ENCODE peak calls at places on chromosome 11, in seven cellular contexts. A is CD4-positive, CD25-positive, alpha-beta regulatory T cell; C is HCT116; F is suprapubic skin; R is CD8-positive, alpha-beta T cell; Z is brain microvascular endothelial cell; D is GM12878. N is an unnamed sample.

GRCh38 chr11:57387284-57388030 is 3.0 kb downstream of the PRG2 start:
- DNase-seq in R (no peak), C (no peak), Z (no peak), A (no peak), F (no peak), D (no peak), N (no peak)

GRCh38 chr11:65559535-65559934 is 1.4 kb upstream of the LTBP3 start:
- DNase-seq in A (no peak), D (no peak), R (no peak), C (no peak), Z (no peak), F (no peak), N (no peak)

GRCh38 chr11:69409812-69410645 is 71.4 kb upstream of the LINC01488 start:
- DNase-seq in A (no peak), C (no peak), Z (no peak), R (no peak), F (peak; percentile 41), D (no peak), N (no peak)

GRCh38 chr11:27678242-27678641 is 22.0 kb downstream of the BDNF start:
- DNase-seq in Z (peak; percentile 60), C (no peak), F (no peak), A (no peak), R (no peak), D (no peak), N (no peak)

GRCh38 chr11:71490044-71490730 is 36.9 kb upstream of the KRTAP5-7 start:
- DNase-seq in F (no peak), C (no peak), A (no peak), D (no peak), Z (no peak), R (no peak), N (no peak)

GRCh38 chr11:10488121-10488580 is 33.1 kb downstream of the AMPD3 start:
- DNase-seq in C (peak; percentile 86), A (no peak), F (no peak), D (no peak), R (no peak), Z (no peak), N (no peak)

GRCh38 chr11:8717876-8718753 is 35.5 kb downstream of the RPL27A start:
- DNase-seq in F (no peak), C (no peak), Z (peak; percentile 72), R (no peak), D (no peak), A (no peak), N (peak; percentile 89)

GRCh38 chr11:39236916-39237315 is 2222.5 kb downstream of the LRRC4C start:
- DNase-seq in R (no peak), F (no peak), D (no peak), C (no peak), Z (no peak), A (no peak), N (no peak)

GRCh38 chr11:121352301-121352891 is 59.8 kb downstream of the SC5D start:
- DNase-seq in A (no peak), Z (no peak), C (no peak), D (no peak), R (no peak), F (no peak), N (no peak)

GRCh38 chr11:11563193-11563592 is 58.6 kb downstream of the GALNT18 start:
- DNase-seq in A (no peak), Z (no peak), D (no peak), C (no peak), R (no peak), F (no peak), N (no peak)

GRCh38 chr11:67382481-67383136 is 9.2 kb upstream of the RAD9A start:
- DNase-seq in A (peak; percentile 74), F (peak; percentile 90), R (peak; percentile 78), Z (peak; percentile 70), C (peak; percentile 69), D (no peak), N (no peak)

GRCh38 chr11:112513417-112513816 is 252.8 kb upstream of the PLET1 start:
- DNase-seq in D (no peak), F (no peak), A (no peak), R (no peak), Z (no peak), C (no peak), N (no peak)

GRCh38 chr11:65574963-65575567 is 788 bp upstream of the EHBP1L1 start:
- DNase-seq in A (no peak), F (no peak), R (no peak), Z (no peak), D (no peak), C (no peak), N (no peak)

GRCh38 chr11:59992420-59992819 is 24.6 kb upstream of the OOSP4B start:
- DNase-seq in Z (no peak), F (no peak), C (no peak), A (no peak), R (no peak), D (no peak), N (no peak)

GRCh38 chr11:64504999-64505398 is 86.0 kb upstream of the SLC22A12 start:
- DNase-seq in D (no peak), F (no peak), C (no peak), Z (no peak), A (no peak), R (no peak), N (no peak)

GRCh38 chr11:94342250-94342649 is 37.9 kb downstream of the IZUMO1R start:
- DNase-seq in R (no peak), F (no peak), C (peak; percentile 36), A (no peak), D (no peak), Z (no peak), N (no peak)

GRCh38 chr11:67260406-67260805 is 5.9 kb upstream of the GRK2 start:
- DNase-seq in Z (no peak), R (no peak), C (no peak), F (no peak), A (no peak), D (no peak), N (no peak)

GRCh38 chr11:94781822-94782221 is 13.7 kb downstream of the AMOTL1 start:
- DNase-seq in D (no peak), C (no peak), R (no peak), A (no peak), F (no peak), Z (peak; percentile 70), N (no peak)

DNA sequence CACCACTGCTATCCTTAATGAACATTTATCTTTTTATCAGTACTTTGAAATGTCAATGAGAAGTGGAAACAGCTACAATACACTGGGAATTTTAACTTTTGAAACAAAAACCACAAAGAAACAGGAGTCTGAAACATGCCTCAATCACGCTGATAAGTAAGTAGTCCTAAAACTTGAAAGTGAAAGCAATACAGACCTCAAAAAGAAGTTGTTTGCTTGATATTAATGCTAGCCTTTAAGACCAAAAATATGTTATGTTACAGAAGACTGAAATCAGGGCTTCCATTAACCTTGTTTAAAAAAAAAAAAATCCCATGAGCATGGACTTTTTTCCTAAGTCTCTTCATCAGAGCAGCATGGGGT is 21.3 kb downstream of the PHF21A start:
- DNase-seq in A (no peak), R (no peak), D (no peak), F (no peak), C (no peak), Z (no peak), N (no peak)
- H3K4me3 ChIP-seq in A (peak overlapping the region; percentile 84), R (peak overlapping the region; percentile 40), D (peak overlapping the region; percentile 53), F (peak overlapping the region; percentile 2), C (no peak overlapping the region), Z (no peak overlapping the region), N (peak overlapping the region; percentile 8)

DNA sequence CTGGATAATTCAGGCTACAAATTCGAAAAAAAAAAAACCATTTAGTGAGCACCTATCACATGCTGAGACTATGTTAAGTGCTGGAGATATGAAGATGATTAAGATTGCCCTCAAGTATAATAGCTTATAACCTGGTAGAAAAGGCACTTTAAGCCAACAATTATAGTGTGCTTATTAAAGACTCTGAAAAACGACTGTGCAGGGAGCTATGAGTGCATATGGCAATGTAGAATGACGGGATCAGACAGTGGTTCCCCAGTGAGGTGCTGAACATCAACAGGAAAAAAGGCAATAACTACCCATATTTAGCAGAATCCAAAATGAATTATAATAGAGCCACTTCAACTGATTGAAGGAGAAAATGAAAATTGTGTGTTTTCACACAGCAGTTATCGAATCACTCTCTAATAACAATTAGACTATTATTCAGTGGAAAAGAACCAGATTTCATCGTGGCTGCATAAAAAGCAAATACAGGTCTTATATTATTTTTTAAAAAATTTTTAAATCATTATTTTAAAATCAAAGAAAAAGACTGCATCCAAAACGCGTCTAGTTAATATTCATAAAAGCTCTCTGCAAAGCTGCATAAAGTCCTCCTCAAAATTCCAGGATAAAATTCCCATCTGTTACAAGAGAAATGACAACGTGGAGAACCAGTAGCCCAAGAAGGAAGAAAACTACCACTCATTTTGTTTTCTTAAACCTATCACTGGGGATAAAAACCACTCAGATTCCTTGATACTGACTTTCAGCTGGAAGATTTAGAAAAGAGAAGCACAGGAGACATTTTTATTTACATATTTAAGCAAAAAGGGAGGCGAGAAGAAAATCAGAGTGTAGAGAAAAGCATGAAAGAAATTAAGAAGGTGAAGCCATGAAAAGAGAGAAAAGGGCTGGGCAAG is 1.1 kb downstream of the MTMR2 start:
- DNase-seq in C (no peak), Z (no peak), F (no peak), R (no peak), D (no peak), A (no peak), N (no peak)
- H3K27ac ChIP-seq in C (peak overlapping the region; percentile 79), Z (peak overlapping the region; percentile 84), F (peak overlapping the region; percentile 94), R (peak overlapping the region; percentile 62), D (peak overlapping the region; percentile 90), A (peak overlapping the region; percentile 53), N (peak overlapping the region; percentile 97)

GRCh38 chr11:2437516-2437915 is 6.8 kb downstream of the TRPM5 start:
- DNase-seq in F (peak; percentile 21), A (no peak), Z (no peak), D (no peak), R (no peak), C (no peak), N (no peak)

GRCh38 chr11:2435288-2436012 is 8.9 kb downstream of the TRPM5 start:
- DNase-seq in D (no peak), R (no peak), Z (no peak), F (peak; percentile 20), C (no peak), A (no peak), N (no peak)

GRCh38 chr11:2436521-2437031 is 7.7 kb downstream of the TRPM5 start:
- DNase-seq in F (peak; percentile 59), C (no peak), Z (no peak), R (no peak), D (no peak), A (no peak), N (no peak)

GRCh38 chr11:2434506-2435255 is 9.6 kb downstream of the TRPM5 start:
- DNase-seq in F (peak; percentile 13), C (no peak), A (no peak), Z (no peak), R (no peak), D (no peak), N (no peak)

DNA sequence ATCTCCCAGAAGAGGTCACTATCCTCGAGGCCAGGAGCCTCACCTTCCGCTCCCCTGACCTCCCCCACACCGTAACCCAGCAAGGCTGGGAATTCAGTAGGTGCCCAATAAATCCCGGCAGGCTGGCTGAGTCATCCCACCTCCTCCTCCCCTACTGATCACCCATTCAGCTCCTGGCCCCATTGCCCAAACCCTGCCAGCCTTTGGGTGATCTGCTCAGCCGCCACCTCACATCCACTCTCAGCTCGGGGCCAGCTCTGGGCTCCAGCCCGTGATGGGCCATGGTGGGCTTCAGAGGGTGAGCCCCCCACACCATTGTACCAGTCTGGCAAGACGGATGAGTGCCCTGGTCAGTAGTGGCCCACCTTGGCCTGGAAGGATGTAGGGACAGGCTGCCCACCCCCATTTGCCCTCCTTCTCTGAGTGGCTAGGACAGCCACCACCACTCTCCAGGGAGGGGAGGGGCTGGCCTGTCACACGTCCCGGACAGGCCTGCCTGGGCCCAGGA is 8.2 kb downstream of the TRPM5 start:
- DNase-seq in F (peak; percentile 48), Z (no peak), C (no peak), R (no peak), A (no peak), D (no peak), N (no peak)
- H3K4me3 ChIP-seq in F (no peak overlapping the region), Z (no peak overlapping the region), C (no peak overlapping the region), R (no peak overlapping the region), A (no peak overlapping the region), D (no peak overlapping the region), N (no peak overlapping the region)

GRCh38 chr11:46330887-46331652 is 16.2 kb upstream of the DGKZ start:
- DNase-seq in C (no peak), R (peak; percentile 36), A (no peak), D (no peak), F (no peak), Z (no peak), N (no peak)
- H3K27ac ChIP-seq in C (no peak overlapping the region), R (peak overlapping the region; percentile 28), A (peak overlapping the region; percentile 15), D (no peak overlapping the region), F (no peak overlapping the region), Z (no peak overlapping the region), N (no peak overlapping the region)